ENCODE peak calls at places on chromosomes 1 and 21, in nine cellular contexts. B is Peyer's patch; V is GM20000; F is heart left ventricle; G is kidney tubule cell; H is ELF-1; U is stimulated activated naive B cell treated with anti-CD40 and anti-IgM and Interleukin-4, amounts not matched to agents 10 μg/mL and 1 μg/mL and 100 μg/mL, for 72 hours; D is EL; N is endothelial cell. L is an unnamed sample.

GRCh38 chr1:37811027-37811655 is 3.1 kb upstream of the YRDC start:
- DNase-seq in F (peak), B (peak), N (peak), D (peak), V (peak), H (peak), U (peak), G (peak), L (peak)

GRCh38 chr1:90325165-90325564 is 330.3 kb downstream of the ZNF326 start:
- DNase-seq in D (no peak), N (no peak), B (no peak), U (no peak), H (no peak), F (no peak), V (no peak), G (no peak), L (no peak)

GRCh38 chr1:210291786-210292275 is 36.9 kb upstream of the HHAT start:
- DNase-seq in N (peak), V (no peak), U (no peak), B (no peak), F (peak), D (peak), G (peak), H (no peak), L (no peak)

GRCh38 chr1:20725189-20726106 is 7.1 kb downstream of the SH2D5 start:
- DNase-seq in G (peak), V (no peak), F (no peak), B (no peak), U (no peak), D (peak), N (no peak), H (no peak), L (no peak)

GRCh38 chr1:36847186-36847585 is 187.1 kb downstream of the GRIK3 start:
- DNase-seq in B (no peak), H (peak), U (no peak), F (no peak), V (no peak), N (no peak), G (no peak), D (no peak), L (no peak)

GRCh38 chr1:158145173-158145719 is 35.4 kb upstream of the CD1D start:
- DNase-seq in B (no peak), H (no peak), U (no peak), V (no peak), F (peak), D (peak), G (peak), N (no peak), L (no peak)

GRCh38 chr1:172380441-172381244 is 39.8 kb upstream of the C1orf105 start:
- DNase-seq in V (peak), D (peak), N (no peak), F (no peak), U (no peak), B (peak), G (no peak), H (no peak), L (no peak)

GRCh38 chr21:30044447-30045064 is 104.8 kb upstream of the GRIK1 start:
- DNase-seq in F (no peak), D (no peak), B (no peak), G (peak), V (peak), U (no peak), H (no peak), N (peak), L (no peak)

GRCh38 chr1:9066945-9067807 is 2.3 kb downstream of the SLC2A5 start:
- DNase-seq in D (peak), H (no peak), F (peak), V (peak), U (no peak), G (peak), B (no peak), N (no peak), L (peak)

GRCh38 chr1:5410652-5411051 is 581.6 kb downstream of the NPHP4 start:
- DNase-seq in V (no peak), G (no peak), B (no peak), D (no peak), H (no peak), F (no peak), U (no peak), N (no peak), L (no peak)

GRCh38 chr1:189619682-189620332 is 857.9 kb downstream of the BRINP3 start:
- DNase-seq in G (peak), D (peak), U (no peak), H (no peak), B (no peak), N (no peak), F (no peak), V (no peak), L (no peak)

GRCh38 chr1:58621375-58621774 is 44.3 kb upstream of the TACSTD2 start:
- DNase-seq in B (no peak), D (no peak), U (no peak), G (no peak), F (no peak), H (no peak), V (no peak), N (no peak), L (no peak)

GRCh38 chr21:20215959-20216358 is 782.2 kb upstream of the NCAM2 start:
- DNase-seq in B (no peak), U (no peak), H (no peak), N (no peak), V (no peak), D (no peak), G (no peak), F (no peak), L (no peak)

GRCh38 chr1:98048234-98048633 is 127.4 kb upstream of the DPYD start:
- DNase-seq in V (peak), N (peak), H (peak), F (peak), B (peak), D (peak), U (peak), G (peak), L (peak)

GRCh38 chr1:54238353-54239040 is 38.5 kb downstream of the MRPL37 start:
- DNase-seq in G (no peak), V (no peak), N (no peak), F (no peak), D (no peak), H (no peak), B (no peak), U (no peak), L (no peak)

GRCh38 chr1:113874017-113874879 is 2.7 kb upstream of the PTPN22 start:
- DNase-seq in F (no peak), B (peak), D (peak), N (no peak), G (peak), H (no peak), V (no peak), U (no peak), L (peak)

GRCh38 chr1:98422821-98423220 is 238.7 kb upstream of the SNX7 start:
- DNase-seq in H (no peak), V (no peak), D (peak), F (no peak), U (no peak), B (no peak), G (no peak), N (no peak), L (no peak)

GRCh38 chr21:46622226-46622625 is 13.2 kb upstream of the PRMT2 start:
- DNase-seq in G (no peak), D (no peak), F (peak), B (peak), U (no peak), N (peak), V (no peak), H (no peak), L (peak)

GRCh38 chr1:8197493-8198282 is 120.2 kb upstream of the SLC45A1 start:
- DNase-seq in B (no peak), D (peak), H (peak), N (no peak), G (peak), F (peak), V (no peak), U (no peak), L (peak)

GRCh38 chr1:10575616-10576015 is 100.9 kb downstream of the PEX14 start:
- DNase-seq in U (no peak), F (no peak), N (no peak), D (peak), H (no peak), B (no peak), V (no peak), G (peak), L (no peak)

GRCh38 chr1:53588053-53588779 is 129.0 kb downstream of the DMRTB1 start:
- DNase-seq in N (no peak), F (peak), V (no peak), G (no peak), D (no peak), B (no peak), H (peak), U (no peak), L (no peak)

GRCh38 chr1:20385630-20386029 is 95.0 kb downstream of the VWA5B1 start:
- DNase-seq in D (no peak), U (no peak), V (no peak), G (no peak), H (no peak), B (no peak), F (no peak), N (no peak), L (no peak)

GRCh38 chr1:7657287-7658126 is 113.6 kb upstream of the VAMP3 start:
- DNase-seq in N (no peak), G (no peak), F (no peak), V (no peak), B (no peak), U (no peak), D (no peak), H (no peak), L (no peak)

GRCh38 chr1:205020466-205020865 is 22.5 kb upstream of the CNTN2 start:
- DNase-seq in G (no peak), H (no peak), U (no peak), B (no peak), D (no peak), F (no peak), N (no peak), V (no peak), L (no peak)

GRCh38 chr1:221530791-221531190 is 211.1 kb downstream of the DUSP10 start:
- DNase-seq in U (no peak), D (peak), G (no peak), N (no peak), B (no peak), H (no peak), F (no peak), V (no peak), L (no peak)

GRCh38 chr1:54869173-54869851 is 17.7 kb downstream of the DHCR24 start:
- DNase-seq in N (no peak), H (no peak), G (no peak), D (no peak), U (no peak), B (no peak), V (no peak), F (no peak), L (no peak)